ENCODE peak calls at places on chromosomes 12 and 14, in five cellular contexts. J is HepG2, C is K562, R is NT2/D1, E is SK-N-SH. N is an unnamed sample.

GRCh38 chr14:100889641-100890040 is 13.9 kb downstream of the RTL1 start:
- DNase-seq in J (no peak), C (no peak), R (no peak), E (no peak), N (no peak)

GRCh38 chr12:110639336-110640178 is 25.6 kb downstream of the TCTN1 start:
- DNase-seq in J (no peak), C (no peak), R (no peak), E (no peak), N (no peak)

GRCh38 chr12:26369588-26369987 is 174.2 kb downstream of the SSPN start:
- DNase-seq in J (no peak), C (peak), R (no peak), E (no peak), N (no peak)

GRCh38 chr12:69534389-69534822 is 50.9 kb upstream of the CCT2 start:
- DNase-seq in J (peak), C (no peak), R (peak), E (no peak), N (peak)

GRCh38 chr12:68804654-68805591 is 3.1 kb upstream of the MDM2 start:
- DNase-seq in J (peak), C (no peak), R (no peak), E (no peak), N (no peak)

GRCh38 chr12:69999561-69999960 is 174.5 kb downstream of the MYRFL start:
- DNase-seq in J (no peak), C (no peak), R (no peak), E (no peak), N (no peak)

GRCh38 chr12:94186461-94187237 is 38.3 kb downstream of the PLXNC1 start:
- DNase-seq in J (no peak), C (no peak), R (no peak), E (peak), N (no peak)

GRCh38 chr12:27515671-27516070 is 8.3 kb upstream of the PPFIBP1 start:
- DNase-seq in J (no peak), C (no peak), R (no peak), E (no peak), N (no peak)

GRCh38 chr14:101124860-101125259 is 221.3 kb upstream of the RTL1 start:
- DNase-seq in J (no peak), C (no peak), R (no peak), E (no peak), N (no peak)

GRCh38 chr12:48695859-48696258 is 13.8 kb upstream of the KANSL2 start:
- DNase-seq in J (no peak), C (no peak), R (no peak), E (no peak), N (no peak)

GRCh38 chr14:33671556-33671955 is 279.3 kb downstream of the EGLN3 start:
- DNase-seq in J (no peak), C (no peak), R (no peak), E (no peak), N (no peak)

GRCh38 chr14:20801726-20802125 is 918 bp downstream of the RNASE1 start:
- DNase-seq in J (no peak), C (peak), R (no peak), E (no peak), N (no peak)

GRCh38 chr12:113388351-113388750 is 15.3 kb downstream of the SDS start:
- DNase-seq in J (no peak), C (no peak), R (no peak), E (no peak), N (no peak)

GRCh38 chr14:103880334-103880985 is 33.1 kb upstream of the PPP1R13B start:
- DNase-seq in J (no peak), C (no peak), R (no peak), E (peak), N (no peak)

GRCh38 chr14:105193916-105194782 is 13.0 kb upstream of the NUDT14 start:
- DNase-seq in J (no peak), C (no peak), R (no peak), E (peak), N (no peak)

GRCh38 chr12:92759634-92760268 is 57.0 kb downstream of the PLEKHG7 start:
- DNase-seq in J (no peak), C (peak), R (no peak), E (no peak), N (peak)

GRCh38 chr12:30847259-30847658 is 79.3 kb upstream of the TSPAN11 start:
- DNase-seq in J (peak), C (peak), R (peak), E (peak), N (peak)

GRCh38 chr12:116133149-116133548 is 144.3 kb downstream of the MED13L start:
- DNase-seq in J (peak), C (no peak), R (no peak), E (no peak), N (no peak)

GRCh38 chr14:51954657-51955056 is 34.7 kb upstream of the RTRAF start:
- DNase-seq in J (no peak), C (no peak), R (no peak), E (no peak), N (no peak)

GRCh38 chr12:96471368-96472040 is 17.9 kb upstream of the CFAP54 start:
- DNase-seq in J (no peak), C (no peak), R (no peak), E (no peak), N (no peak)

GRCh38 chr14:77092676-77093075 is 5.4 kb upstream of the CIPC start:
- DNase-seq in J (no peak), C (no peak), R (no peak), E (no peak), N (no peak)

GRCh38 chr12:67721216-67721615 is 72.7 kb downstream of the DYRK2 start:
- DNase-seq in J (no peak), C (no peak), R (no peak), E (no peak), N (no peak)

GRCh38 chr14:75697371-75697770 is 36.3 kb downstream of the TTLL5 start:
- DNase-seq in J (no peak), C (no peak), R (no peak), E (no peak), N (no peak)

GRCh38 chr12:92571844-92572543 is 130.8 kb upstream of the PLEKHG7 start:
- DNase-seq in J (no peak), C (no peak), R (no peak), E (no peak), N (no peak)

GRCh38 chr14:76695263-76695920 is 65.9 kb upstream of the VASH1 start:
- DNase-seq in J (no peak), C (no peak), R (no peak), E (no peak), N (no peak)

GRCh38 chr14:100072783-100073346 is 7.6 kb downstream of the EVL start:
- DNase-seq in J (no peak), C (peak), R (no peak), E (no peak), N (peak)

GRCh38 chr14:98904677-98905076 is 367.3 kb downstream of the BCL11B start:
- DNase-seq in J (no peak), C (no peak), R (no peak), E (no peak), N (no peak)

GRCh38 chr12:96140110-96140509 is 54.1 kb upstream of the ELK3 start:
- DNase-seq in J (no peak), C (no peak), R (no peak), E (no peak), N (no peak)

GRCh38 chr14:70186826-70187483 is 1.8 kb downstream of the SLC8A3 start:
- DNase-seq in J (no peak), C (no peak), R (no peak), E (peak), N (no peak)

GRCh38 chr14:89507926-89508460 is 91.0 kb upstream of the FOXN3 start:
- DNase-seq in J (no peak), C (no peak), R (no peak), E (no peak), N (peak)

GRCh38 chr14:80784824-80785223 is 156.7 kb downstream of the CEP128 start:
- DNase-seq in J (no peak), C (no peak), R (no peak), E (no peak), N (no peak)

GRCh38 chr14:100781952-100782351 is 44.0 kb upstream of the MEG3 start:
- DNase-seq in J (no peak), C (no peak), R (no peak), E (no peak), N (no peak)

GRCh38 chr14:99415496-99416281 is 65.0 kb downstream of the SETD3 start:
- DNase-seq in J (peak), C (peak), R (peak), E (peak), N (peak)

GRCh38 chr12:114913871-114914801 is 230.2 kb upstream of the TBX3 start:
- DNase-seq in J (no peak), C (no peak), R (no peak), E (no peak), N (peak)

GRCh38 chr14:64864258-64864657 is 15.4 kb downstream of the SPTB start:
- DNase-seq in J (no peak), C (no peak), R (no peak), E (no peak), N (no peak)

GRCh38 chr14:38880643-38881567 is 222.1 kb downstream of the SEC23A start:
- DNase-seq in J (peak), C (no peak), R (no peak), E (peak), N (no peak)

GRCh38 chr14:20632831-20633771 is 8.4 kb downstream of the OR6S1 start:
- DNase-seq in J (peak), C (peak), R (no peak), E (peak), N (no peak)

GRCh38 chr12:98594050-98594853 is 766 bp downstream of the SLC25A3 start:
- DNase-seq in J (no peak), C (no peak), R (no peak), E (peak), N (no peak)

GRCh38 chr12:105961821-105962671 is 176.7 kb downstream of the NUAK1 start:
- DNase-seq in J (no peak), C (no peak), R (no peak), E (no peak), N (no peak)

GRCh38 chr12:122789637-122790036 is 15.3 kb downstream of the CCDC62 start:
- DNase-seq in J (no peak), C (no peak), R (no peak), E (no peak), N (no peak)

DNA sequence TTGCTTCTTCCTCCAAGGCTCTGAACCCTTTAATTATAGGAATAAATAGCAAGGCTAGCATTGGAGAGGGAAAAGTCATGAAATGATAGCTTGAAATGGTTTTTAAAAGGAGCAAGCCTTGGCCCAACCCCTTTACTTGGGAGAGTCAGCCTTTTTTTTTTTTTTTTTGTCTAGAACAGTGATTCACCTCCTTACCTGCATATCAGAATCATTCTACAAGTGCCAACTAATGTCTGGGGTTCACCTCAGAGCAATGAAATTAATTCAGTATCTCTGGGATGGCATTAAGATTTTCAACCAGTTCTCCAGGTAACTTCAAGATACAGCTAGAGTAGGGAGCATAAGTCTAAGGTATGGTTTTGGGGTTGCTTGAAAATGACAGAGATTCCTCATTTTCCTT is 41.3 kb upstream of the TMTC2 start:
- DNase-seq in J (no peak), C (no peak), R (no peak), E (no peak), N (no peak)
- TF ChIP-seq YY1 in J (no peak), C (no peak), R (no peak), E (no peak), N (no peak)

GRCh38 chr14:96824283-96824682 is 27.1 kb downstream of the VRK1 start:
- DNase-seq in J (no peak), C (no peak), R (no peak), E (no peak), N (no peak)
- TF ChIP-seq YY1 in J (no peak), C (no peak), R (no peak), E (no peak), N (no peak)

GRCh38 chr12:22982635-22983034 is 357.7 kb downstream of the ETNK1 start:
- DNase-seq in J (no peak), C (no peak), R (no peak), E (no peak), N (no peak)
- TF ChIP-seq YY1 in J (no peak), C (no peak), R (no peak), E (no peak), N (no peak)

GRCh38 chr14:94392510-94392935 is 4.1 kb upstream of the SERPINA1 start:
- DNase-seq in J (peak), C (no peak), R (no peak), E (no peak), N (no peak)
- TF ChIP-seq YY1 in J (no peak), C (no peak), R (no peak), E (no peak), N (no peak)

GRCh38 chr12:78248321-78248720 is 417.6 kb downstream of the NAV3 start:
- DNase-seq in J (no peak), C (no peak), R (no peak), E (no peak), N (no peak)

GRCh38 chr12:78245111-78245510 is 414.4 kb downstream of the NAV3 start:
- DNase-seq in J (no peak), C (no peak), R (no peak), E (no peak), N (no peak)

DNA sequence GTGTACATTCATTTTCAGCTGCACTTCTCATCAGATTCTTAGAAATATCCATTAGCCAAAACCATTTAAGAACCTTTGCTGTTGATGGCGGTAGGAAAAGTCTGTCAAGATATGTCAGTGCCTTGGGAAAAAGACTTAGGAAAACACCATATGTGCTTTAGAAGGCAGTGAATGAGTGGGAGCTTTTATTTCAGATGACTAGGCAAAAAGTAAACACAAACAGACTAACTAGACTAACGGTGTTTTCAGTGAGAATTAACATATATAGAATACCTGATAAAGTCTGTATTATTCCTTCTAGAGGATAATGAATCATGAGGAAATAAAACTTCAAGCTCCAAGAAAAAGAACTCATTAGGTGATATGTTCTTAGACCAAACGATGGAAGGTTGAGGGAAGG is 418.9 kb downstream of the NAV3 start:
- DNase-seq in J (no peak), C (no peak), R (no peak), E (no peak), N (no peak)
- TF ChIP-seq YY1 in J (no peak), C (no peak), R (no peak), E (no peak), N (no peak)

GRCh38 chr12:87816186-87816585 is 213.0 kb downstream of the C12orf50 start:
- DNase-seq in J (no peak), C (no peak), R (no peak), E (no peak), N (no peak)
- TF ChIP-seq YY1 in J (no peak), C (no peak), R (no peak), E (no peak), N (no peak)

GRCh38 chr12:56188786-56189335 is 422 bp downstream of the SMARCC2 start:
- DNase-seq in J (no peak), C (peak), R (no peak), E (peak), N (no peak)

GRCh38 chr12:56189918-56190694 is 823 bp upstream of the SMARCC2 start:
- DNase-seq in J (peak), C (peak), R (peak), E (peak), N (peak)

GRCh38 chr12:56189336-56189917 is at the start of gene SMARCC2:
- DNase-seq in J (peak), C (peak), R (peak), E (peak), N (peak)

GRCh38 chr12:56188116-56188785 is 1.0 kb downstream of the SMARCC2 start:
- DNase-seq in J (no peak), C (no peak), R (no peak), E (no peak), N (no peak)

GRCh38 chr12:56186957-56187356 is 2.3 kb downstream of the SMARCC2 start:
- DNase-seq in J (no peak), C (no peak), R (no peak), E (no peak), N (no peak)
- TF ChIP-seq YY1 in J (no peak), C (no peak), R (no peak), E (no peak), N (no peak)

GRCh38 chr12:90062799-90063198 is 354.2 kb upstream of the ATP2B1 start:
- DNase-seq in J (peak), C (no peak), R (no peak), E (no peak), N (peak)
- TF ChIP-seq YY1 in J (no peak), C (no peak), R (no peak), E (no peak), N (no peak)

GRCh38 chr12:100827901-100828520 is 33.4 kb downstream of the ANO4 start:
- DNase-seq in J (peak), C (peak), R (peak), E (peak), N (peak)
- TF ChIP-seq YY1 in J (no peak), C (no peak), R (no peak), E (no peak), N (no peak)

GRCh38 chr14:32509632-32510187 is 180.6 kb downstream of the AKAP6 start:
- DNase-seq in J (peak), C (no peak), R (no peak), E (no peak), N (no peak)
- TF ChIP-seq YY1 in J (no peak), C (no peak), R (no peak), E (no peak), N (no peak)